ENCODE peak calls at places on chromosomes 7 and 10, in eight cellular contexts. One of them, this sample, is unnamed.

GRCh38 chr10:119090968-119091367 is 10.4 kb upstream of the EIF3A start:
- DNase-seq in left kidney: no peak
- DNase-seq in activated T-helper 9 cell treated with anti-CD3 and anti-CD28 coated beads, Interleukin-2, amount 50 U/mL, for 16 hours: no peak
- DNase-seq in NCI-H2081: peak; percentile 7
- DNase-seq in C1 segment of cervical spinal cord: no peak
- DNase-seq in AG09309: peak; percentile 65
- DNase-seq in Ammon's horn: no peak
- DNase-seq in Caki2: peak; percentile 64
- DNase-seq in this sample: no peak

GRCh38 chr10:19408924-19409323 is 360.3 kb downstream of the MALRD1 start:
- DNase-seq in left kidney: no peak
- DNase-seq in activated T-helper 9 cell treated with anti-CD3 and anti-CD28 coated beads, Interleukin-2, amount 50 U/mL, for 16 hours: no peak
- DNase-seq in NCI-H2081: no peak
- DNase-seq in C1 segment of cervical spinal cord: no peak
- DNase-seq in AG09309: no peak
- DNase-seq in Ammon's horn: no peak
- DNase-seq in Caki2: no peak
- DNase-seq in this sample: no peak

GRCh38 chr7:119196183-119196582 is 971.7 kb downstream of the ANKRD7 start:
- DNase-seq in left kidney: no peak
- DNase-seq in activated T-helper 9 cell treated with anti-CD3 and anti-CD28 coated beads, Interleukin-2, amount 50 U/mL, for 16 hours: no peak
- DNase-seq in NCI-H2081: no peak
- DNase-seq in C1 segment of cervical spinal cord: no peak
- DNase-seq in AG09309: no peak
- DNase-seq in Ammon's horn: no peak
- DNase-seq in Caki2: no peak
- DNase-seq in this sample: no peak

GRCh38 chr10:73060738-73061635 is 35.7 kb downstream of the P4HA1 start:
- DNase-seq in left kidney: peak; percentile 79
- DNase-seq in activated T-helper 9 cell treated with anti-CD3 and anti-CD28 coated beads, Interleukin-2, amount 50 U/mL, for 16 hours: no peak
- DNase-seq in NCI-H2081: peak; percentile 37
- DNase-seq in C1 segment of cervical spinal cord: no peak
- DNase-seq in AG09309: no peak
- DNase-seq in Ammon's horn: no peak
- DNase-seq in Caki2: no peak
- DNase-seq in this sample: peak; percentile 52

GRCh38 chr7:40979296-40979695 is 723.6 kb downstream of the INHBA start:
- DNase-seq in left kidney: no peak
- DNase-seq in activated T-helper 9 cell treated with anti-CD3 and anti-CD28 coated beads, Interleukin-2, amount 50 U/mL, for 16 hours: no peak
- DNase-seq in NCI-H2081: no peak
- DNase-seq in C1 segment of cervical spinal cord: no peak
- DNase-seq in AG09309: no peak
- DNase-seq in Ammon's horn: no peak
- DNase-seq in Caki2: no peak
- DNase-seq in this sample: no peak

GRCh38 chr10:329361-330099 is 194.3 kb downstream of the ZMYND11 start:
- DNase-seq in left kidney: peak; percentile 44
- DNase-seq in activated T-helper 9 cell treated with anti-CD3 and anti-CD28 coated beads, Interleukin-2, amount 50 U/mL, for 16 hours: peak; percentile 11
- DNase-seq in NCI-H2081: peak; percentile 72
- DNase-seq in C1 segment of cervical spinal cord: no peak
- DNase-seq in AG09309: peak; percentile 86
- DNase-seq in Ammon's horn: peak; percentile 92
- DNase-seq in Caki2: peak; percentile 93
- DNase-seq in this sample: peak; percentile 90

GRCh38 chr10:96587255-96588059 is 645 bp upstream of the TM9SF3 start:
- DNase-seq in left kidney: peak; percentile 86
- DNase-seq in activated T-helper 9 cell treated with anti-CD3 and anti-CD28 coated beads, Interleukin-2, amount 50 U/mL, for 16 hours: no peak
- DNase-seq in NCI-H2081: peak; percentile 69
- DNase-seq in C1 segment of cervical spinal cord: no peak
- DNase-seq in AG09309: peak; percentile 34
- DNase-seq in Ammon's horn: no peak
- DNase-seq in Caki2: no peak
- DNase-seq in this sample: peak; percentile 62

GRCh38 chr10:99535764-99536399 is 3.1 kb downstream of the NKX2-3 start:
- DNase-seq in left kidney: peak; percentile 45
- DNase-seq in activated T-helper 9 cell treated with anti-CD3 and anti-CD28 coated beads, Interleukin-2, amount 50 U/mL, for 16 hours: no peak
- DNase-seq in NCI-H2081: no peak
- DNase-seq in C1 segment of cervical spinal cord: no peak
- DNase-seq in AG09309: no peak
- DNase-seq in Ammon's horn: no peak
- DNase-seq in Caki2: no peak
- DNase-seq in this sample: no peak

GRCh38 chr10:44396671-44397191 is 11.8 kb upstream of the CXCL12 start:
- DNase-seq in left kidney: no peak
- DNase-seq in activated T-helper 9 cell treated with anti-CD3 and anti-CD28 coated beads, Interleukin-2, amount 50 U/mL, for 16 hours: no peak
- DNase-seq in NCI-H2081: no peak
- DNase-seq in C1 segment of cervical spinal cord: no peak
- DNase-seq in AG09309: no peak
- DNase-seq in Ammon's horn: no peak
- DNase-seq in Caki2: no peak
- DNase-seq in this sample: no peak

GRCh38 chr10:84265378-84265777 is 20.5 kb downstream of the RGR start:
- DNase-seq in left kidney: no peak
- DNase-seq in activated T-helper 9 cell treated with anti-CD3 and anti-CD28 coated beads, Interleukin-2, amount 50 U/mL, for 16 hours: no peak
- DNase-seq in NCI-H2081: peak; percentile 55
- DNase-seq in C1 segment of cervical spinal cord: no peak
- DNase-seq in AG09309: no peak
- DNase-seq in Ammon's horn: peak; percentile 53
- DNase-seq in Caki2: no peak
- DNase-seq in this sample: peak; percentile 53

GRCh38 chr7:35366167-35367155 is 112.6 kb upstream of the TBX20 start:
- DNase-seq in left kidney: no peak
- DNase-seq in activated T-helper 9 cell treated with anti-CD3 and anti-CD28 coated beads, Interleukin-2, amount 50 U/mL, for 16 hours: no peak
- DNase-seq in NCI-H2081: no peak
- DNase-seq in C1 segment of cervical spinal cord: no peak
- DNase-seq in AG09309: no peak
- DNase-seq in Ammon's horn: no peak
- DNase-seq in Caki2: no peak
- DNase-seq in this sample: no peak

GRCh38 chr10:35378547-35379210 is 42.4 kb downstream of the CCNY start:
- DNase-seq in left kidney: no peak
- DNase-seq in activated T-helper 9 cell treated with anti-CD3 and anti-CD28 coated beads, Interleukin-2, amount 50 U/mL, for 16 hours: no peak
- DNase-seq in NCI-H2081: no peak
- DNase-seq in C1 segment of cervical spinal cord: no peak
- DNase-seq in AG09309: no peak
- DNase-seq in Ammon's horn: no peak
- DNase-seq in Caki2: no peak
- DNase-seq in this sample: no peak

GRCh38 chr10:103980246-103980906 is 13.4 kb downstream of the SLK start:
- DNase-seq in left kidney: no peak
- DNase-seq in activated T-helper 9 cell treated with anti-CD3 and anti-CD28 coated beads, Interleukin-2, amount 50 U/mL, for 16 hours: no peak
- DNase-seq in NCI-H2081: no peak
- DNase-seq in C1 segment of cervical spinal cord: no peak
- DNase-seq in AG09309: no peak
- DNase-seq in Ammon's horn: no peak
- DNase-seq in Caki2: no peak
- DNase-seq in this sample: no peak

GRCh38 chr7:31883761-31884164 is 186.4 kb downstream of the PDE1C start:
- DNase-seq in left kidney: no peak
- DNase-seq in activated T-helper 9 cell treated with anti-CD3 and anti-CD28 coated beads, Interleukin-2, amount 50 U/mL, for 16 hours: no peak
- DNase-seq in NCI-H2081: no peak
- DNase-seq in C1 segment of cervical spinal cord: no peak
- DNase-seq in AG09309: peak; percentile 47
- DNase-seq in Ammon's horn: peak; percentile 86
- DNase-seq in Caki2: no peak
- DNase-seq in this sample: peak; percentile 95

GRCh38 chr7:1061180-1061579 is 16.8 kb downstream of the GPR146 start:
- DNase-seq in left kidney: no peak
- DNase-seq in activated T-helper 9 cell treated with anti-CD3 and anti-CD28 coated beads, Interleukin-2, amount 50 U/mL, for 16 hours: no peak
- DNase-seq in NCI-H2081: no peak
- DNase-seq in C1 segment of cervical spinal cord: no peak
- DNase-seq in AG09309: no peak
- DNase-seq in Ammon's horn: no peak
- DNase-seq in Caki2: no peak
- DNase-seq in this sample: no peak

GRCh38 chr7:105141068-105141467 is 127.1 kb downstream of the KMT2E start:
- DNase-seq in left kidney: peak; percentile 65
- DNase-seq in activated T-helper 9 cell treated with anti-CD3 and anti-CD28 coated beads, Interleukin-2, amount 50 U/mL, for 16 hours: no peak
- DNase-seq in NCI-H2081: peak; percentile 39
- DNase-seq in C1 segment of cervical spinal cord: no peak
- DNase-seq in AG09309: peak; percentile 3
- DNase-seq in Ammon's horn: peak; percentile 63
- DNase-seq in Caki2: no peak
- DNase-seq in this sample: peak; percentile 50

GRCh38 chr10:121579656-121580055 is 18.6 kb downstream of the FGFR2 start:
- DNase-seq in left kidney: no peak
- DNase-seq in activated T-helper 9 cell treated with anti-CD3 and anti-CD28 coated beads, Interleukin-2, amount 50 U/mL, for 16 hours: no peak
- DNase-seq in NCI-H2081: no peak
- DNase-seq in C1 segment of cervical spinal cord: no peak
- DNase-seq in AG09309: no peak
- DNase-seq in Ammon's horn: no peak
- DNase-seq in Caki2: no peak
- DNase-seq in this sample: no peak

GRCh38 chr7:103074519-103075336 is at the start of the genes ARMC10 and FBXL13:
- DNase-seq in left kidney: peak; percentile 97
- DNase-seq in activated T-helper 9 cell treated with anti-CD3 and anti-CD28 coated beads, Interleukin-2, amount 50 U/mL, for 16 hours: peak; percentile 86
- DNase-seq in NCI-H2081: peak; percentile 93
- DNase-seq in C1 segment of cervical spinal cord: peak; percentile 82
- DNase-seq in AG09309: peak; percentile 61
- DNase-seq in Ammon's horn: peak; percentile 94
- DNase-seq in Caki2: peak; percentile 96
- DNase-seq in this sample: peak; percentile 90

GRCh38 chr7:106515321-106515720 is 145.6 kb downstream of the CCDC71L start:
- DNase-seq in left kidney: no peak
- DNase-seq in activated T-helper 9 cell treated with anti-CD3 and anti-CD28 coated beads, Interleukin-2, amount 50 U/mL, for 16 hours: no peak
- DNase-seq in NCI-H2081: no peak
- DNase-seq in C1 segment of cervical spinal cord: no peak
- DNase-seq in AG09309: no peak
- DNase-seq in Ammon's horn: no peak
- DNase-seq in Caki2: no peak
- DNase-seq in this sample: no peak

GRCh38 chr10:73910764-73911552 is at the start of gene PLAU:
- DNase-seq in left kidney: peak; percentile 74
- DNase-seq in activated T-helper 9 cell treated with anti-CD3 and anti-CD28 coated beads, Interleukin-2, amount 50 U/mL, for 16 hours: peak; percentile 21
- DNase-seq in NCI-H2081: no peak
- DNase-seq in C1 segment of cervical spinal cord: no peak
- DNase-seq in AG09309: no peak
- DNase-seq in Ammon's horn: peak; percentile 43
- DNase-seq in Caki2: no peak
- DNase-seq in this sample: no peak

GRCh38 chr10:112663181-112663879 is 216.3 kb downstream of the VTI1A start:
- DNase-seq in left kidney: no peak
- DNase-seq in activated T-helper 9 cell treated with anti-CD3 and anti-CD28 coated beads, Interleukin-2, amount 50 U/mL, for 16 hours: no peak
- DNase-seq in NCI-H2081: no peak
- DNase-seq in C1 segment of cervical spinal cord: no peak
- DNase-seq in AG09309: peak; percentile 25
- DNase-seq in Ammon's horn: no peak
- DNase-seq in Caki2: peak; percentile 71
- DNase-seq in this sample: no peak

GRCh38 chr10:32417906-32418547 is 27.9 kb upstream of the CCDC7 start:
- DNase-seq in left kidney: peak; percentile 54
- DNase-seq in activated T-helper 9 cell treated with anti-CD3 and anti-CD28 coated beads, Interleukin-2, amount 50 U/mL, for 16 hours: no peak
- DNase-seq in NCI-H2081: no peak
- DNase-seq in C1 segment of cervical spinal cord: no peak
- DNase-seq in AG09309: peak; percentile 73
- DNase-seq in Ammon's horn: peak; percentile 68
- DNase-seq in Caki2: no peak
- DNase-seq in this sample: peak; percentile 63

GRCh38 chr7:150998341-150998740 is 7.5 kb downstream of the NOS3 start:
- DNase-seq in left kidney: no peak
- DNase-seq in activated T-helper 9 cell treated with anti-CD3 and anti-CD28 coated beads, Interleukin-2, amount 50 U/mL, for 16 hours: no peak
- DNase-seq in NCI-H2081: no peak
- DNase-seq in C1 segment of cervical spinal cord: no peak
- DNase-seq in AG09309: no peak
- DNase-seq in Ammon's horn: no peak
- DNase-seq in Caki2: no peak
- DNase-seq in this sample: no peak

GRCh38 chr7:149704507-149704906 is 68.9 kb downstream of the ZNF467 start:
- DNase-seq in left kidney: no peak
- DNase-seq in activated T-helper 9 cell treated with anti-CD3 and anti-CD28 coated beads, Interleukin-2, amount 50 U/mL, for 16 hours: no peak
- DNase-seq in NCI-H2081: no peak
- DNase-seq in C1 segment of cervical spinal cord: no peak
- DNase-seq in AG09309: no peak
- DNase-seq in Ammon's horn: no peak
- DNase-seq in Caki2: no peak
- DNase-seq in this sample: no peak

GRCh38 chr10:50740351-50740688 is 584 bp downstream of the ASAH2B start:
- DNase-seq in left kidney: no peak
- DNase-seq in activated T-helper 9 cell treated with anti-CD3 and anti-CD28 coated beads, Interleukin-2, amount 50 U/mL, for 16 hours: no peak
- DNase-seq in NCI-H2081: peak; percentile 42
- DNase-seq in C1 segment of cervical spinal cord: no peak
- DNase-seq in AG09309: peak; percentile 52
- DNase-seq in Ammon's horn: peak; percentile 36
- DNase-seq in Caki2: no peak
- DNase-seq in this sample: peak; percentile 23

This sample was measured in pons.